ENCODE peak calls at places on chromosomes 3 and 15, in nine cellular contexts. E, J, R, G, M, B, K, L and A are unnamed samples.

GRCh38 chr15:77546050-77546501 is 86.6 kb downstream of the LINGO1 start:
- DNase-seq in E (peak; percentile 90), J (no peak), R (no peak), G (peak; percentile 57), M (no peak), B (no peak), K (no peak), L (no peak), A (no peak)

GRCh38 chr3:52317178-52317577 is 1.1 kb downstream of the DNAH1 start:
- DNase-seq in E (no peak), J (no peak), R (no peak), G (no peak), M (no peak), B (no peak), K (no peak), L (no peak), A (no peak)

GRCh38 chr15:77096131-77096530 is 25.2 kb upstream of the TSPAN3 start:
- DNase-seq in E (no peak), J (no peak), R (no peak), G (no peak), M (no peak), B (no peak), K (no peak), L (no peak), A (no peak)

GRCh38 chr15:48617619-48618018 is 27.9 kb downstream of the FBN1 start:
- DNase-seq in E (no peak), J (no peak), R (peak; percentile 25), G (peak; percentile 67), M (peak; percentile 60), B (no peak), K (peak; percentile 52), L (no peak), A (no peak)

GRCh38 chr3:60277376-60277800 is 973.9 kb downstream of the FHIT start:
- DNase-seq in E (no peak), J (no peak), R (no peak), G (no peak), M (no peak), B (no peak), K (no peak), L (no peak), A (no peak)

GRCh38 chr15:78536134-78536533 is 4.1 kb upstream of the PSMA4 start:
- DNase-seq in E (no peak), J (no peak), R (no peak), G (no peak), M (no peak), B (no peak), K (no peak), L (peak; percentile 33), A (no peak)

GRCh38 chr3:94184781-94185180 is 121.9 kb downstream of the NSUN3 start:
- DNase-seq in E (no peak), J (no peak), R (no peak), G (no peak), M (no peak), B (no peak), K (no peak), L (no peak), A (no peak)

GRCh38 chr3:42701371-42702065 is 1.1 kb downstream of the HHATL start:
- DNase-seq in E (no peak), J (peak; percentile 66), R (peak; percentile 86), G (peak; percentile 90), M (peak; percentile 53), B (no peak), K (peak; percentile 67), L (peak; percentile 84), A (peak; percentile 86)

GRCh38 chr15:52514482-52514881 is 14.2 kb downstream of the MYO5A start:
- DNase-seq in E (no peak), J (no peak), R (no peak), G (no peak), M (no peak), B (no peak), K (no peak), L (no peak), A (no peak)

GRCh38 chr3:23203651-23204111 is 554 bp downstream of the UBE2E2 start:
- DNase-seq in E (no peak), J (peak; percentile 22), R (peak; percentile 26), G (no peak), M (peak; percentile 33), B (peak; percentile 8), K (peak; percentile 50), L (peak; percentile 45), A (peak; percentile 53)

GRCh38 chr3:58646503-58646902 is 20.1 kb downstream of the FAM3D start:
- DNase-seq in E (no peak), J (no peak), R (no peak), G (no peak), M (no peak), B (no peak), K (no peak), L (no peak), A (no peak)

GRCh38 chr3:150278843-150279341 is 129.2 kb upstream of the TSC22D2 start:
- DNase-seq in E (no peak), J (no peak), R (no peak), G (no peak), M (no peak), B (no peak), K (no peak), L (no peak), A (no peak)

GRCh38 chr3:189756651-189757078 is 125.5 kb downstream of the TP63 start:
- DNase-seq in E (peak; percentile 100), J (no peak), R (no peak), G (no peak), M (no peak), B (no peak), K (no peak), L (no peak), A (no peak)

GRCh38 chr3:71547254-71548198 is 36.0 kb downstream of the FOXP1 start:
- DNase-seq in E (no peak), J (no peak), R (no peak), G (no peak), M (no peak), B (no peak), K (no peak), L (no peak), A (no peak)

GRCh38 chr3:7144696-7145308 is 283.9 kb downstream of the GRM7 start:
- DNase-seq in E (no peak), J (no peak), R (no peak), G (no peak), M (no peak), B (peak; percentile 30), K (no peak), L (peak; percentile 73), A (no peak)

GRCh38 chr15:37072181-37072580 is 28.2 kb downstream of the MEIS2 start:
- DNase-seq in E (no peak), J (no peak), R (no peak), G (no peak), M (no peak), B (no peak), K (no peak), L (no peak), A (no peak)

GRCh38 chr3:134937256-134938023 is 142.4 kb downstream of the EPHB1 start:
- DNase-seq in E (no peak), J (no peak), R (peak; percentile 10), G (no peak), M (no peak), B (peak; percentile 87), K (no peak), L (no peak), A (peak; percentile 34)
- H3K27ac ChIP-seq in E (no peak overlapping the region), J (no peak overlapping the region), R (no peak overlapping the region), G (no peak overlapping the region), M (no peak overlapping the region), B (peak overlapping the region; percentile 57), K (no peak overlapping the region), L (no peak overlapping the region), A (no peak overlapping the region)

GRCh38 chr3:188230962-188231361 is 77.0 kb downstream of the LPP start:
- DNase-seq in E (peak; percentile 56), J (no peak), R (peak; percentile 29), G (peak; percentile 70), M (no peak), B (no peak), K (no peak), L (no peak), A (no peak)

GRCh38 chr3:188229177-188229576 is 75.2 kb downstream of the LPP start:
- DNase-seq in E (no peak), J (no peak), R (no peak), G (no peak), M (no peak), B (no peak), K (no peak), L (no peak), A (no peak)

GRCh38 chr3:188223936-188224335 is 70.0 kb downstream of the LPP start:
- DNase-seq in E (no peak), J (no peak), R (no peak), G (no peak), M (no peak), B (no peak), K (no peak), L (no peak), A (no peak)

GRCh38 chr3:188229726-188230125 is 75.8 kb downstream of the LPP start:
- DNase-seq in E (no peak), J (no peak), R (no peak), G (no peak), M (no peak), B (no peak), K (no peak), L (no peak), A (no peak)

GRCh38 chr3:188227442-188227841 is 73.5 kb downstream of the LPP start:
- DNase-seq in E (no peak), J (no peak), R (no peak), G (no peak), M (no peak), B (no peak), K (no peak), L (no peak), A (no peak)
- H3K27ac ChIP-seq in E (no peak overlapping the region), J (no peak overlapping the region), R (no peak overlapping the region), G (no peak overlapping the region), M (peak overlapping the region; percentile 41), B (no peak overlapping the region), K (no peak overlapping the region), L (no peak overlapping the region), A (no peak overlapping the region)

GRCh38 chr3:196142674-196142988 is 60.7 kb upstream of the TFRC start:
- DNase-seq in E (no peak), J (no peak), R (no peak), G (no peak), M (no peak), B (no peak), K (no peak), L (peak; percentile 38), A (no peak)
- H3K27ac ChIP-seq in E (peak overlapping the region; percentile 81), J (no peak overlapping the region), R (no peak overlapping the region), G (no peak overlapping the region), M (no peak overlapping the region), B (no peak overlapping the region), K (peak overlapping the region; percentile 56), L (no peak overlapping the region), A (no peak overlapping the region)

DNA sequence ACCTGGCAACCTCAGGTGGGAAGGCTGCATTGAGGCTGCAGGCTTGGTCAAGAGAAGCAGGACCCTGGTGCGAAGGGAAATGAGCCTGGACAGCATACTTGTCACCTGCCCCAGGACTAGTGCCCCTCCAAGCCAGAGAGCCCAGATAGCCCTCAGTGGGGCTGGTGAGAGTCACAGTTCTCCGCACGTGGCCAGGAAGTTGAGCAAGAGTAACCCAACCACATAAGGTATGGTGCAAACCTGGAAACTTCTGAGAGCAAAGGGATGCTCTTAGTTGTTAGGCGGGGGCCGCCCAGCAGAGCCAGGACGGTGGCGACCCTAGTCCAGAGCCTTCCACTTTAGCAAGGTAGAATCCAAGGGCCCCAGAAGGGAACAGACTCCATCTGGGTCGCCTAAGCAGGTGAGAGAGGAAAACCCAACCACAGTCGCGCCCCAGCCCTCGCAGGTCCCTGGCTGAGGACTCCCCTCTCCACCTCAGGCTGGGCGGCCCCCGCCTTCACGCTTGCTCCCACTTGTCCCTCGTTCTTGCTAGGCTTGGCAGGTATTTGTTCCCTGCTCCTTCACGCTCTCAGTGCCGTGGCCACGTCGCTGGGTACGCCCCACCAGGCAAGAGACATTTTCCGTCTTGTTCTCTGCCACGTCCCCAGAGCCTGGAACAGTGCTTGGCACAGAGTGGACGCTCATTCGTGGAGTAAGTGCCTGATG is 1.1 kb upstream of the VPS18 start:
- DNase-seq in E (no peak), J (no peak), R (no peak), G (no peak), M (no peak), B (no peak), K (no peak), L (no peak), A (no peak)
- H3K27ac ChIP-seq in E (no peak overlapping the region), J (peak overlapping the region; percentile 83), R (no peak overlapping the region), G (peak overlapping the region; percentile 89), M (no peak overlapping the region), B (no peak overlapping the region), K (peak overlapping the region; percentile 92), L (no peak overlapping the region), A (peak overlapping the region; percentile 96)